ENCODE peak calls at places on chromosome 7, in five cellular contexts. K is putamen, L is HEK293T, E is colonic mucosa, H is GM12892. I is an unnamed sample.

GRCh38 chr7:100584677-100585510 is 1.0 kb downstream of the LRCH4 start:
- DNase-seq in K (no peak), H (no peak), E (peak; percentile 81), L (no peak), I (no peak)

GRCh38 chr7:34842782-34843181 is 184.8 kb downstream of the NPSR1 start:
- DNase-seq in H (no peak), L (no peak), E (no peak), K (peak; percentile 75), I (no peak)

GRCh38 chr7:148058092-148058491 is 532.5 kb upstream of the C7orf33 start:
- DNase-seq in E (no peak), L (no peak), H (no peak), K (no peak), I (no peak)

GRCh38 chr7:142301299-142301698 is 43.4 kb upstream of the PRSS58 start:
- DNase-seq in E (no peak), L (no peak), H (no peak), K (no peak), I (no peak)

GRCh38 chr7:44633254-44634186 is 27.1 kb downstream of the OGDH start:
- DNase-seq in E (peak; percentile 63), L (no peak), K (no peak), H (peak; percentile 38), I (no peak)

GRCh38 chr7:105084581-105084980 is 70.6 kb downstream of the KMT2E start:
- DNase-seq in K (no peak), H (no peak), L (no peak), E (no peak), I (no peak)

GRCh38 chr7:5689118-5689517 is 92.3 kb downstream of the RNF216 start:
- DNase-seq in K (no peak), L (no peak), H (no peak), E (no peak), I (no peak)

GRCh38 chr7:108280136-108280535 is 150.0 kb upstream of the LAMB4 start:
- DNase-seq in H (no peak), E (no peak), L (no peak), K (no peak), I (no peak)

GRCh38 chr7:111408726-111409125 is 153.6 kb downstream of the IMMP2L start:
- DNase-seq in H (no peak), L (no peak), E (no peak), K (no peak), I (no peak)

GRCh38 chr7:131302876-131303707 is 24.6 kb upstream of the MKLN1 start:
- DNase-seq in K (peak; percentile 35), H (no peak), E (peak; percentile 27), L (peak; percentile 12), I (no peak)

GRCh38 chr7:131076032-131076431 is 251.6 kb upstream of the MKLN1 start:
- DNase-seq in E (no peak), H (no peak), L (no peak), K (peak; percentile 33), I (no peak)

GRCh38 chr7:29377718-29378117 is 183.1 kb downstream of the CHN2 start:
- DNase-seq in E (no peak), H (no peak), L (no peak), K (no peak), I (no peak)

GRCh38 chr7:112481833-112482669 is 1.3 kb downstream of the LSMEM1 start:
- DNase-seq in K (peak; percentile 32), H (no peak), E (no peak), L (no peak), I (no peak)

GRCh38 chr7:77202544-77202976 is 2.9 kb upstream of the FGL2 start:
- DNase-seq in H (peak; percentile 19), K (no peak), E (no peak), L (no peak), I (peak; percentile 40)

GRCh38 chr7:55314967-55315366 is 50.2 kb upstream of the LANCL2 start:
- DNase-seq in H (no peak), E (no peak), L (no peak), K (no peak), I (no peak)

GRCh38 chr7:144019457-144019856 is 19.3 kb downstream of the OR6B1 start:
- DNase-seq in E (no peak), L (no peak), H (no peak), K (no peak), I (no peak)

I was measured in GM19239.